ENCODE peak calls at places on chromosomes 13 and 19, in four cellular contexts. R, U, I and Z are unnamed samples.

GRCh38 chr19:55536951-55537740 is at the start of gene SBK2:
- DNase-seq in R (peak; percentile 84), I (peak; percentile 33), U (no peak), Z (no peak)

GRCh38 chr19:2798733-2799132 is 13.4 kb downstream of the THOP1 start:
- DNase-seq in R (no peak), U (no peak), I (no peak), Z (no peak)

GRCh38 chr13:107866666-107867623 is 348.4 kb downstream of the LIG4 start:
- DNase-seq in U (peak; percentile 14), R (peak; percentile 64), I (no peak), Z (no peak)

GRCh38 chr13:110555601-110556223 is 5.8 kb downstream of the RAB20 start:
- DNase-seq in R (no peak), I (peak; percentile 84), U (no peak), Z (no peak)

GRCh38 chr19:16457195-16457953 is 14.4 kb downstream of the EPS15L1 start:
- DNase-seq in U (peak; percentile 54), R (peak; percentile 54), I (peak; percentile 24), Z (peak; percentile 88)

GRCh38 chr19:2059422-2060201 is 8.6 kb upstream of the MKNK2 start:
- DNase-seq in R (peak; percentile 61), U (peak; percentile 45), I (peak; percentile 89), Z (peak; percentile 92)

GRCh38 chr13:112732679-112733078 is 42.8 kb downstream of the ATP11A start:
- DNase-seq in R (no peak), U (no peak), I (no peak), Z (no peak)

GRCh38 chr19:3467437-3468198 is 12.7 kb downstream of the SMIM24 start:
- DNase-seq in R (no peak), I (no peak), U (no peak), Z (no peak)

GRCh38 chr19:46374526-46375475 is 27.9 kb downstream of the PPP5C start:
- DNase-seq in U (no peak), I (no peak), R (no peak), Z (no peak)

GRCh38 chr19:55147408-55148251 is 1.4 kb downstream of the TNNT1 start:
- DNase-seq in R (no peak), U (no peak), I (no peak), Z (no peak)

GRCh38 chr13:33303885-33304284 is 18.3 kb upstream of the STARD13 start:
- DNase-seq in R (no peak), I (no peak), U (no peak), Z (no peak)

GRCh38 chr19:55115446-55116065 is 1.9 kb downstream of the PPP1R12C start:
- DNase-seq in R (no peak), U (no peak), I (no peak), Z (no peak)

GRCh38 chr13:101660711-101661110 is 208.2 kb downstream of the ITGBL1 start:
- DNase-seq in I (no peak), U (no peak), R (no peak), Z (no peak)

GRCh38 chr13:77733674-77734073 is 36.2 kb downstream of the SLAIN1 start:
- DNase-seq in U (no peak), I (no peak), R (no peak), Z (no peak)

GRCh38 chr19:40217027-40217810 is 965 bp downstream of the TTC9B start:
- DNase-seq in U (peak; percentile 48), I (no peak), R (peak; percentile 37), Z (no peak)

GRCh38 chr13:89515948-89516347 is 1831.5 kb upstream of the MIR17HG start:
- DNase-seq in R (no peak), I (no peak), U (no peak), Z (no peak)

GRCh38 chr19:14871619-14872230 is 14.2 kb downstream of the OR7A17 start:
- DNase-seq in U (peak; percentile 21), I (no peak), R (no peak), Z (no peak)

GRCh38 chr13:44814144-44814543 is 175.1 kb downstream of the NUFIP1 start:
- DNase-seq in R (no peak), U (no peak), I (no peak), Z (no peak)

GRCh38 chr19:5107432-5108122 is 138.7 kb downstream of the KDM4B start:
- DNase-seq in R (no peak), I (no peak), U (no peak), Z (no peak)

GRCh38 chr13:61795580-61795979 is 379.9 kb upstream of the PCDH20 start:
- DNase-seq in R (no peak), U (no peak), I (no peak), Z (no peak)

GRCh38 chr13:39888865-39889810 is 233.7 kb downstream of the COG6 start:
- DNase-seq in U (peak; percentile 9), R (no peak), I (no peak), Z (no peak)

GRCh38 chr13:29674532-29674931 is 79.0 kb upstream of the SLC7A1 start:
- DNase-seq in R (no peak), U (peak; percentile 51), I (no peak), Z (no peak)

GRCh38 chr13:31518666-31519065 is 220.7 kb upstream of the RXFP2 start:
- DNase-seq in I (no peak), U (no peak), R (no peak), Z (no peak)

GRCh38 chr13:31638577-31638976 is 100.7 kb upstream of the RXFP2 start:
- DNase-seq in I (no peak), R (no peak), U (peak; percentile 69), Z (no peak)

DNA sequence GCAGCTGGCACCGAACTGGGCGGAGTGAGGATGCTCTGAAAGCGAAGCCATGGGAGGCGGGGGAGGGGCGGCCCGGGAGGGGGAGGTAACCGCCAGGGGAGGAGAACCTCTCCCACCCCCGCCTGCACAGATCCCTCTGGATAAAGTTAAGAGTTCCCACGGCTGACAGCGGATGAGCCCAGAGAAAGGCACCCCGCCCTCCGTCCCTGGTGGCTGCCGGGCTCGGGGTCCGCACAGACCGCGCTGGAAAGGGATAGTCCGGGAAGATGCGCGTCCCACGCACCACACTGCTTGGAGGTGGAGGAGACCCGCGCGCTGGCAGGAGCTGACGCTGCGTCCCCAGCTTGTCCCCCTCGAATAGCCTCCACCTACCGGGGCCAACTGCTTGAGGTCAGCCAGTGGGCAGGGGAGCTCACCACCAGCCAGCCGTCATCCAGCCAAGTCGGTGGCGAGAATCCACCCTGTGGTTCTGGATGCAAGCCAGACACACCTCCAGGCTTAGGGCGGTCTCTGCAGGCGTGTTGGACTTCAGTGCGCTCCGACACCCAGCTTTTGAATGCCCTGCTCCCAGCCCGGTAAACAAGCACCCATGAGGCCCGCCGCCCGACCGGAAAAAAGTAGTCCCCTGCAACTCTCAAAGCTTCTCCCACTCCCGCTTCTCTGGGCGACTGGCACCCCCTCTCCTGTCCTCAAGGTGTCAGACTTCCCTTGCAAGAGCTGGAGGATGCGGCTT is at the start of gene TRPC4:
- DNase-seq in R (peak; percentile 65), U (peak; percentile 58), I (peak; percentile 12), Z (peak; percentile 88)
- TF ChIP-seq CTCF in R (peak; percentile 57), U (peak; percentile 58), I (peak; percentile 41), Z (peak; percentile 74)

DNA sequence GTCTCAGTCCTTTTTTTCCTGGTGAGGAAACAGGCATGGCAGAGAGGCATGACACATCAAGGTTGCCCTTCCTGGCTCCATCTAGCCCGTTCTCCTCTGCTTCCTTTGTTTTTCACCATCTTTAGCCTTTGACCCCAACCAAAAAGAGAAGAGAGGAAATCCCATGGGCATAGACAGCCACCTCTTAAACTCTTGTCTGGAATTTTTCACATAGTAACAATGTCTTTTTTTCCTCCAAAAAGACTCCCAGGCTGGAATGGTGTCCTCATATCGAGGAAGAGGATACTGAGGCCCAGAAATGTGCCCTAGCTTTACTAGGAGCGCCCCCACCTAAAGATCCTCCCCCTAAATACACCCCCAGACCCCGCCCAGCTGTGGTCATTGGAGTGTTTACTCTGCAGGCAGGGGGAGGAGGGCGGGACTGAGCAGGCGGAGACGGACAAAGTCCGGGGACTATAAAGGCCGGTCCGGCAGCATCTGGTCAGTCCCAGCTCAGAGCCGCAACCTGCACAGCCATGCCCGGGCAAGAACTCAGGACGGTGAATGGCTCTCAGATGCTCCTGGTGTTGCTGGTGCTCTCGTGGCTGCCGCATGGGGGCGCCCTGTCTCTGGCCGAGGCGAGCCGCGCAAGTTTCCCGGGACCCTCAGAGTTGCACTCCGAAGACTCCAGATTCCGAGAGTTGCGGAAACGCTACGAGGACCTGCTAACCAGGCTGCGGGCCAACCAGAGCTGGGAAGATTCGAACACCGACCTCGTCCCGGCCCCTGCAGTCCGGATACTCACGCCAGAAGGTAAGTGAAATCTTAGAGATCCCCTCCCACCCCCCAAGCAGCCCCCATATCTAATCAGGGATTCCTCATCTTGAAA is at the start of gene GDF15:
- DNase-seq in U (peak; percentile 69), I (peak; percentile 95), R (peak; percentile 64), Z (peak; percentile 88)
- TF ChIP-seq CTCF in U (peak; percentile 67), I (peak; percentile 95), R (peak; percentile 54), Z (peak; percentile 66)

DNA sequence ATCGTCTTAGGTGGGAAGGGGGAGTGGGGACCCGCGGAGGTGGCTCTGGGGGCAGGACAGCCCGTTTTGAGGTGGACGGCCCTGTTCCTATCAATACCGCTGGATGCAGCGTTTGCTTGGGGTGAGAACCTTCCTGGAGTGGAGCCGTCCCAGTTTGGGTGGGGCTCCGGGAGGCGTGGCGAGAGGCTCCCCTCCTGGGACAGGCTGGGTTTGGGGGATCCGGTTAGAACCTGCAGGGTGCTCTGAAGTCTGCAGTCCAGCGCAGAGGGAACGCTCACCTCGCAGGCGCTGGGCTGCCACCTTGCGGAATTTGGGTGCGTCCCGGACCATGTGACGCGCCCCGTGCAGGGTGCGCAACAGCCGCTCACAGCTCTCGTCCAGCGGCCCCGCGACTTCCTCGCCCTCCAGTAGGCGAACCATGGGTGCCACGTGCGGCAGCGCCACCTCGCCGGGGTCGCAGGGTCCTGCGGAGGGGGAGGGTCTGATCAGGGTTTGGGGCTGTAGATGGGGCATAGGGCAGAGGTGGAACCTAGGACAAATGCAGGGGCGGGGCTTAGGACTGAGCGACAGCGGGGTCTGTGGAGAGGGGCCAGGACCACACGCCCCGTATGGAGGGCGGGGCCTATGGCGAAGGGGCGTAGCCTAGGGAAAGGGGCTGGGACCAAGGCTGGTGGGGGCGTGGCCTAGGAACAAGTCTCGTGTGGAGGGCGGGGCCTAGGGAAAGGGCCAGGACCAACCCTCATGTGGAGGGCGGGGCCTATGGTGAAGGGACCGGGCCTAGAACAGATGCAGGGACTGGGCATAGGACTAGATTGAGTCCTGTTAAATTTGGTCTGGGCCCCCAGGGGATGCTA is 13.8 kb downstream of the SH2D3A start:
- DNase-seq in R (peak; percentile 93), I (peak; percentile 89), U (no peak), Z (peak; percentile 83)
- TF ChIP-seq CTCF in R (peak; percentile 19), I (peak; percentile 96), U (no peak), Z (peak; percentile 44)

GRCh38 chr13:103788061-103788652 is 721.9 kb upstream of the SLC10A2 start:
- DNase-seq in U (no peak), R (peak; percentile 8), I (no peak), Z (no peak)
- TF ChIP-seq CTCF in U (no peak), R (no peak), I (no peak), Z (peak; percentile 47)

DNA sequence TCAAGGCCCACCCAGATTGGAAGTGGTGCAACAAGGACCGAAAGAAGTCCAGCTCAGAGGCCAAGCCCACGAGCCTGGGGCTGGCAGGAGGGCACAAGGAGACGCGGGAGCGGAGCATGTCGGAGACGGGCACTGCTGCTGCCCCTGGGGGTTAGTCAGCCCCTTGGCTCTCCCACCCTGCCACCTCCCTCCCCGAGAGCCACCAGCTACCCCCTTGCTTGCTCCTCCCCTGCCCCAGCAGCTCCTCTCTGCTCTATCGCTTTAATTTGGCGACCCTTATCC is 14.2 kb upstream of the PRR19 start:
- DNase-seq in I (no peak), U (no peak), R (no peak), Z (no peak)
- TF ChIP-seq CTCF in I (no peak), U (no peak), R (no peak), Z (no peak)

DNA sequence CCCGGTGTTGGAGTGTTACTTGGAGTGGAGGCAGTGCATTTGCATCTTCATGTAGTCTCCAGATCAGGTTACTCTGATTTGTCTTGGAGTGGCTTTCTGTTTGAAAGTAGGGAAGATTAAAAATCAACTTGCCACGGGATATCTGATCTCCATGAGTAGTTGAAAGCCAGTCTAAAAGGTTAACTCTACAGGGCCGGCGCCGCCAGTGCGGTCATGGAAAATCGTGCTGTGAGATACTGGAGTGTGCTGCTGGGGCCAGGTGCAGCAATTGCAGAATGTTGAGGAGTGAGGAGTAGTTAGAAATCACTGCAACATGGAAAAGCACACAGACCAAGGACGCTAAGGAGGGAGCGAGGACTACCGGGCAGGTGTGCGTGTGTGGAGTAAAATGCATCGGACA is 175.0 kb downstream of the STK24 start:
- DNase-seq in R (no peak), I (no peak), U (no peak), Z (no peak)
- TF ChIP-seq CTCF in R (no peak), I (no peak), U (no peak), Z (no peak)